ENCODE peak calls at places on chromosomes 7 and 10, in four cellular contexts. B is left ventricle myocardium inferior; J is activated CD4-positive, alpha-beta memory T cell treated with anti-CD3 and anti-CD28 coated beads for 36 hours; U is heart left ventricle. O is an unnamed sample.

GRCh38 chr7:106425017-106425719 is 140.4 kb upstream of the NAMPT start:
- DNase-seq in B (peak), J (peak), U (peak), O (peak)

GRCh38 chr10:22774102-22774501 is 59.7 kb upstream of the PIP4K2A start:
- DNase-seq in B (no peak), J (no peak), U (no peak), O (no peak)

GRCh38 chr10:127411062-127411461 is 138.0 kb upstream of the NPS start:
- DNase-seq in B (no peak), J (no peak), U (no peak), O (no peak)

GRCh38 chr10:68895041-68895440 is 6.1 kb upstream of the DDX50 start:
- DNase-seq in B (no peak), J (no peak), U (no peak), O (no peak)

GRCh38 chr10:131175891-131176290 is 135.6 kb downstream of the TCERG1L start:
- DNase-seq in B (no peak), J (no peak), U (no peak), O (no peak)

GRCh38 chr10:103089493-103089892 is 103.6 kb downstream of the NT5C2 start:
- DNase-seq in B (no peak), J (no peak), U (no peak), O (no peak)

GRCh38 chr10:12597800-12598750 is 248.7 kb downstream of the CAMK1D start:
- DNase-seq in B (no peak), J (no peak), U (no peak), O (no peak)

GRCh38 chr7:157832866-157833607 is 496.2 kb downstream of the DNAJB6 start:
- DNase-seq in B (no peak), J (no peak), U (no peak), O (no peak)